ENCODE peak calls at places on chromosomes 16 and 17, in four cellular contexts. P is Caki2; N is activated CD4-positive, alpha-beta T cell treated with anti-CD3 and anti-CD28 coated beads for 48 hours; S is lung microvascular endothelial cell. L is an unnamed sample.
A peak's percentile ranks its signal among the peaks of the same experiment; 100 is the strongest.

GRCh38 chr17:74632196-74632540 is 8.6 kb upstream of the CD300E start:
- DNase-seq in P (no peak), N (no peak), S (no peak), L (no peak)

GRCh38 chr17:81101614-81102306 is 63.5 kb upstream of the PVALEF start:
- DNase-seq in P (peak; percentile 79), N (peak; percentile 92), S (peak; percentile 81), L (peak; percentile 98)

GRCh38 chr17:36825113-36825955 is 111.9 kb upstream of the LHX1 start:
- DNase-seq in P (no peak), N (no peak), S (no peak), L (no peak)

GRCh38 chr17:78390241-78391050 is 12.0 kb downstream of the PGS1 start:
- DNase-seq in P (peak; percentile 47), N (no peak), S (peak; percentile 93), L (no peak)

GRCh38 chr17:49908782-49909714 is 59.9 kb upstream of the DLX4 start:
- DNase-seq in P (no peak), N (no peak), S (no peak), L (peak; percentile 59)

GRCh38 chr16:89505204-89506112 is 2.7 kb upstream of the SPG7 start:
- DNase-seq in P (peak; percentile 94), N (peak; percentile 93), S (peak; percentile 96), L (no peak)

GRCh38 chr16:88605186-88606145 is 32.9 kb upstream of the IL17C start:
- DNase-seq in P (no peak), N (no peak), S (no peak), L (no peak)

GRCh38 chr16:11251525-11252481 is 4.2 kb downstream of the SOCS1 start:
- DNase-seq in P (peak; percentile 41), N (peak; percentile 91), S (no peak), L (no peak)

GRCh38 chr16:56515665-56516064 is 4.2 kb downstream of the BBS2 start:
- DNase-seq in P (no peak), N (no peak), S (no peak), L (no peak)

GRCh38 chr17:43581581-43581980 is 35.4 kb upstream of the ETV4 start:
- DNase-seq in P (no peak), N (no peak), S (no peak), L (no peak)

GRCh38 chr17:73998246-73999220 is 204.9 kb upstream of the RPL38 start:
- DNase-seq in P (peak; percentile 10), N (peak; percentile 77), S (no peak), L (peak; percentile 81)

GRCh38 chr17:71024969-71025368 is 855.6 kb downstream of the KCNJ2 start:
- DNase-seq in P (no peak), N (no peak), S (no peak), L (no peak)

GRCh38 chr16:69367980-69368379 is 16.4 kb upstream of the TMED6 start:
- DNase-seq in P (no peak), N (no peak), S (peak; percentile 33), L (no peak)